ENCODE peak calls at places on chromosomes 7 and 10, in seven cellular contexts. G, L, I, A, C, U and R are unnamed samples.

GRCh38 chr7:134669388-134669787 is 22.7 kb downstream of the BPGM start:
- ATAC-seq in U (no peak), L (peak; percentile 46), I (no peak), G (no peak), C (no peak), A (no peak), R (no peak)

GRCh38 chr7:141184532-141185190 is 110.8 kb downstream of the TMEM178B start:
- ATAC-seq in G (no peak), U (no peak), C (no peak), I (no peak), A (no peak), L (no peak), R (peak; percentile 64)

GRCh38 chr10:69237528-69238159 is 17.5 kb downstream of the HKDC1 start:
- ATAC-seq in I (peak; percentile 85), C (peak; percentile 97), U (peak; percentile 99), A (peak; percentile 100), G (peak; percentile 98), L (peak; percentile 98), R (peak; percentile 89)

GRCh38 chr10:32210306-32211045 is 136.5 kb downstream of the EPC1 start:
- ATAC-seq in U (peak; percentile 88), A (no peak), L (peak; percentile 78), C (no peak), I (peak; percentile 48), G (peak; percentile 65), R (no peak)

GRCh38 chr10:70537398-70538194 is 59.0 kb downstream of the PALD1 start:
- ATAC-seq in L (peak; percentile 88), G (no peak), C (no peak), U (peak; percentile 60), A (no peak), I (peak; percentile 42), R (no peak)

GRCh38 chr10:24238527-24239247 is 29.7 kb downstream of the KIAA1217 start:
- ATAC-seq in L (peak; percentile 71), C (no peak), U (peak; percentile 77), I (peak; percentile 92), A (no peak), G (no peak), R (no peak)

GRCh38 chr7:29139191-29139590 is 7.1 kb downstream of the CPVL start:
- ATAC-seq in L (no peak), C (no peak), A (no peak), I (peak; percentile 96), U (no peak), G (no peak), R (no peak)

GRCh38 chr10:89515031-89515841 is 20.2 kb downstream of the SLC16A12 start:
- ATAC-seq in I (peak; percentile 70), U (peak; percentile 69), A (peak; percentile 34), L (peak; percentile 41), C (peak; percentile 90), G (peak; percentile 80), R (no peak)

GRCh38 chr7:30931161-30931926 is 19.7 kb downstream of the AQP1 start:
- ATAC-seq in U (no peak), A (peak; percentile 85), I (peak; percentile 23), C (peak; percentile 50), G (peak; percentile 34), L (peak; percentile 13), R (no peak)

GRCh38 chr7:134826105-134826504 is 46.7 kb downstream of the CALD1 start:
- ATAC-seq in U (peak; percentile 25), A (no peak), L (no peak), C (no peak), G (peak; percentile 61), I (peak; percentile 15), R (no peak)

GRCh38 chr7:107007892-107008287 is 36.6 kb upstream of the PRKAR2B start:
- ATAC-seq in A (no peak), I (no peak), U (no peak), C (no peak), L (no peak), G (no peak), R (no peak)

GRCh38 chr7:148395292-148395691 is 195.3 kb upstream of the C7orf33 start:
- ATAC-seq in C (no peak), L (peak; percentile 74), G (no peak), U (no peak), A (no peak), I (no peak), R (no peak)

GRCh38 chr10:92747600-92747999 is 57.8 kb downstream of the HHEX start:
- ATAC-seq in L (no peak), A (no peak), U (peak; percentile 60), C (no peak), I (no peak), G (no peak), R (peak; percentile 61)

GRCh38 chr10:122701652-122702051 is 2.0 kb upstream of the C10orf120 start:
- ATAC-seq in I (no peak), C (no peak), L (no peak), U (no peak), A (no peak), G (no peak), R (no peak)

GRCh38 chr10:123042708-123043408 is 34.1 kb downstream of the ACADSB start:
- ATAC-seq in U (no peak), C (no peak), A (no peak), G (no peak), I (no peak), L (no peak), R (no peak)

GRCh38 chr10:60305394-60305892 is 84.2 kb downstream of the ANK3 start:
- ATAC-seq in C (peak; percentile 32), A (no peak), L (no peak), G (peak; percentile 17), U (no peak), I (no peak), R (no peak)

GRCh38 chr7:93817004-93817403 is 73.5 kb downstream of the TFPI2 start:
- ATAC-seq in L (peak; percentile 91), A (no peak), C (no peak), I (no peak), G (no peak), U (no peak), R (no peak)

GRCh38 chr10:1048349-1048731 is 579 bp downstream of the IDI1 start:
- ATAC-seq in G (peak; percentile 1), L (no peak), U (no peak), A (peak; percentile 29), I (no peak), C (no peak), R (no peak)

GRCh38 chr10:121722665-121723064 is 124.4 kb upstream of the FGFR2 start:
- ATAC-seq in C (no peak), G (no peak), A (no peak), L (no peak), I (peak; percentile 99), U (no peak), R (no peak)

GRCh38 chr7:152367170-152367569 is 68.6 kb downstream of the KMT2C start:
- ATAC-seq in A (no peak), U (no peak), C (no peak), L (no peak), G (peak; percentile 21), I (no peak), R (no peak)

GRCh38 chr7:12757443-12757842 is 70.0 kb downstream of the ARL4A start:
- ATAC-seq in G (peak; percentile 42), L (no peak), C (no peak), I (peak; percentile 50), U (peak; percentile 34), A (no peak), R (no peak)

GRCh38 chr7:3787717-3788311 is 486.8 kb downstream of the SDK1 start:
- ATAC-seq in L (peak; percentile 34), A (no peak), G (peak; percentile 50), I (no peak), C (peak; percentile 37), U (peak; percentile 90), R (peak; percentile 50)

GRCh38 chr7:70764004-70764691 is 367.8 kb upstream of the GALNT17 start:
- ATAC-seq in I (no peak), A (no peak), C (no peak), L (no peak), U (no peak), G (no peak), R (peak; percentile 90)

GRCh38 chr7:55266243-55266642 is 98.9 kb upstream of the LANCL2 start:
- ATAC-seq in A (no peak), L (no peak), C (no peak), U (no peak), G (no peak), I (no peak), R (no peak)

GRCh38 chr10:53135213-53135896 is 362.8 kb upstream of the MBL2 start:
- ATAC-seq in I (no peak), A (no peak), C (no peak), U (no peak), G (no peak), L (no peak), R (no peak)

GRCh38 chr7:130913721-130914588 is 179.9 kb upstream of the KLF14 start:
- ATAC-seq in L (no peak), C (no peak), G (no peak), U (no peak), A (no peak), I (no peak), R (no peak)

GRCh38 chr10:26981232-26981631 is 119.1 kb downstream of the ANKRD26 start:
- ATAC-seq in G (no peak), C (no peak), L (no peak), U (no peak), A (no peak), I (no peak), R (no peak)

GRCh38 chr7:140456627-140457051 is 22.7 kb downstream of the MKRN1 start:
- ATAC-seq in G (no peak), C (no peak), L (no peak), U (peak; percentile 82), A (no peak), I (no peak), R (no peak)

GRCh38 chr7:96304573-96304972 is 17.3 kb downstream of the SLC25A13 start:
- ATAC-seq in G (no peak), A (no peak), I (peak; percentile 89), L (no peak), U (no peak), C (no peak), R (no peak)

GRCh38 chr10:113471241-113471996 is 81.4 kb upstream of the HABP2 start:
- ATAC-seq in U (no peak), L (no peak), I (no peak), G (no peak), A (no peak), C (no peak), R (no peak)

GRCh38 chr7:33220231-33220630 is 90.9 kb downstream of the BBS9 start:
- ATAC-seq in C (no peak), I (no peak), G (no peak), A (no peak), U (no peak), L (no peak), R (no peak)

GRCh38 chr10:12332572-12333381 is 16.6 kb upstream of the CAMK1D start:
- ATAC-seq in L (no peak), A (no peak), U (no peak), C (peak; percentile 24), G (no peak), I (no peak), R (no peak)

GRCh38 chr7:90629306-90629918 is 33.3 kb downstream of the CDK14 start:
- ATAC-seq in I (peak; percentile 83), A (no peak), L (peak; percentile 89), G (peak; percentile 88), C (peak; percentile 72), U (peak; percentile 94), R (peak; percentile 68)

GRCh38 chr7:46390042-46390441 is 469.0 kb upstream of the IGFBP3 start:
- ATAC-seq in L (no peak), C (no peak), U (no peak), I (no peak), G (no peak), A (no peak), R (no peak)

GRCh38 chr7:75891815-75892411 is 13.1 kb downstream of the RHBDD2 start:
- ATAC-seq in A (no peak), U (no peak), L (no peak), I (no peak), C (no peak), G (no peak), R (no peak)

GRCh38 chr7:19009936-19010280 is 107.5 kb downstream of the TWIST1 start:
- ATAC-seq in C (no peak), I (peak; percentile 37), L (no peak), A (no peak), G (no peak), U (no peak), R (no peak)